ENCODE peak calls at places on chromosome 18, in four cellular contexts. One of them, this sample, is unnamed.

GRCh38 chr18:69109686-69110085 is 291.0 kb upstream of the DOK6 start:
- DNase-seq in HepG2: no peak
- DNase-seq in A549: no peak
- DNase-seq in IMR-90: peak
- DNase-seq in this sample: no peak

GRCh38 chr18:23661735-23662308 is 889 bp downstream of the ANKRD29 start:
- DNase-seq in IMR-90: no peak
- DNase-seq in A549: no peak
- DNase-seq in HepG2: no peak
- DNase-seq in this sample: no peak

GRCh38 chr18:25279133-25279532 is 72.8 kb downstream of the ZNF521 start:
- DNase-seq in A549: no peak
- DNase-seq in HepG2: no peak
- DNase-seq in IMR-90: peak
- DNase-seq in this sample: no peak

GRCh38 chr18:74870950-74871349 is 273.3 kb downstream of the ZNF407 start:
- DNase-seq in A549: no peak
- DNase-seq in IMR-90: no peak
- DNase-seq in HepG2: no peak
- DNase-seq in this sample: no peak

GRCh38 chr18:21745234-21745633 is 4.6 kb downstream of the MIB1 start:
- DNase-seq in HepG2: no peak
- DNase-seq in IMR-90: no peak
- DNase-seq in A549: no peak
- DNase-seq in this sample: no peak

GRCh38 chr18:67621025-67621713 is 104.6 kb upstream of the DSEL start:
- DNase-seq in IMR-90: no peak
- DNase-seq in A549: no peak
- DNase-seq in HepG2: no peak
- DNase-seq in this sample: no peak

GRCh38 chr18:62537946-62538345 is 15.1 kb downstream of the ZCCHC2 start:
- DNase-seq in HepG2: no peak
- DNase-seq in IMR-90: no peak
- DNase-seq in A549: no peak
- DNase-seq in this sample: no peak

GRCh38 chr18:39685303-39685902 is 2119.8 kb upstream of the CELF4 start:
- DNase-seq in A549: no peak
- DNase-seq in IMR-90: no peak
- DNase-seq in HepG2: peak
- DNase-seq in this sample: no peak

GRCh38 chr18:50812834-50813233 is 7.0 kb downstream of the MRO start:
- DNase-seq in IMR-90: no peak
- DNase-seq in A549: no peak
- DNase-seq in HepG2: no peak
- DNase-seq in this sample: no peak

GRCh38 chr18:78900938-78901909 is 78.4 kb upstream of the SALL3 start:
- DNase-seq in HepG2: no peak
- DNase-seq in A549: no peak
- DNase-seq in IMR-90: no peak
- DNase-seq in this sample: no peak

GRCh38 chr18:23210526-23210925 is 75.2 kb downstream of the CABLES1 start:
- DNase-seq in IMR-90: no peak
- DNase-seq in A549: no peak
- DNase-seq in HepG2: no peak
- DNase-seq in this sample: no peak

GRCh38 chr18:77092104-77093066 is 40.2 kb downstream of the MBP start:
- DNase-seq in A549: no peak
- DNase-seq in HepG2: no peak
- DNase-seq in IMR-90: no peak
- DNase-seq in this sample: no peak

GRCh38 chr18:74778191-74778847 is 180.6 kb downstream of the ZNF407 start:
- DNase-seq in HepG2: no peak
- DNase-seq in A549: no peak
- DNase-seq in IMR-90: peak
- DNase-seq in this sample: peak

GRCh38 chr18:63936156-63936931 is 12.8 kb upstream of the HMSD start:
- DNase-seq in A549: peak
- DNase-seq in HepG2: peak
- DNase-seq in IMR-90: peak
- DNase-seq in this sample: peak

GRCh38 chr18:63940008-63940407 is 9.1 kb upstream of the HMSD start:
- DNase-seq in A549: no peak
- DNase-seq in HepG2: no peak
- DNase-seq in IMR-90: no peak
- DNase-seq in this sample: no peak

GRCh38 chr18:63936932-63937393 is 12.1 kb upstream of the HMSD start:
- DNase-seq in HepG2: no peak
- DNase-seq in A549: no peak
- DNase-seq in IMR-90: no peak
- DNase-seq in this sample: no peak
- TF ChIP-seq POLR2A in HepG2: no peak
- TF ChIP-seq POLR2A in A549: no peak
- TF ChIP-seq POLR2A in IMR-90: no peak
- TF ChIP-seq POLR2A in this sample: no peak

GRCh38 chr18:73240899-73241298 is 373.1 kb upstream of the NETO1 start:
- DNase-seq in IMR-90: no peak
- DNase-seq in A549: no peak
- DNase-seq in HepG2: no peak
- DNase-seq in this sample: no peak
- TF ChIP-seq MAZ in IMR-90: no peak
- TF ChIP-seq MAZ in A549: no peak
- TF ChIP-seq MAZ in HepG2: no peak
- TF ChIP-seq MAZ in this sample: no peak

GRCh38 chr18:42644729-42645131 is 470.8 kb downstream of the RIT2 start:
- DNase-seq in A549: no peak
- DNase-seq in IMR-90: no peak
- DNase-seq in HepG2: no peak
- DNase-seq in this sample: no peak
- TF ChIP-seq POLR2A in A549: no peak
- TF ChIP-seq POLR2A in IMR-90: no peak
- TF ChIP-seq POLR2A in HepG2: no peak
- TF ChIP-seq POLR2A in this sample: no peak

GRCh38 chr18:48780151-48781001 is 170.4 kb downstream of the SMAD7 start:
- DNase-seq in A549: no peak
- DNase-seq in HepG2: no peak
- DNase-seq in IMR-90: peak
- DNase-seq in this sample: no peak
- TF ChIP-seq MAZ in A549: no peak
- TF ChIP-seq MAZ in HepG2: no peak
- TF ChIP-seq MAZ in IMR-90: no peak
- TF ChIP-seq MAZ in this sample: no peak

GRCh38 chr18:28805491-28805890 is 628.6 kb upstream of the CDH2 start:
- DNase-seq in HepG2: no peak
- DNase-seq in IMR-90: no peak
- DNase-seq in A549: no peak
- DNase-seq in this sample: no peak

GRCh38 chr18:28808373-28808772 is 631.4 kb upstream of the CDH2 start:
- DNase-seq in HepG2: no peak
- DNase-seq in A549: no peak
- DNase-seq in IMR-90: no peak
- DNase-seq in this sample: no peak

GRCh38 chr18:28801876-28802275 is 624.9 kb upstream of the CDH2 start:
- DNase-seq in HepG2: no peak
- DNase-seq in IMR-90: no peak
- DNase-seq in A549: no peak
- DNase-seq in this sample: no peak

GRCh38 chr18:28802546-28802945 is 625.6 kb upstream of the CDH2 start:
- DNase-seq in HepG2: no peak
- DNase-seq in A549: no peak
- DNase-seq in IMR-90: peak
- DNase-seq in this sample: no peak

DNA sequence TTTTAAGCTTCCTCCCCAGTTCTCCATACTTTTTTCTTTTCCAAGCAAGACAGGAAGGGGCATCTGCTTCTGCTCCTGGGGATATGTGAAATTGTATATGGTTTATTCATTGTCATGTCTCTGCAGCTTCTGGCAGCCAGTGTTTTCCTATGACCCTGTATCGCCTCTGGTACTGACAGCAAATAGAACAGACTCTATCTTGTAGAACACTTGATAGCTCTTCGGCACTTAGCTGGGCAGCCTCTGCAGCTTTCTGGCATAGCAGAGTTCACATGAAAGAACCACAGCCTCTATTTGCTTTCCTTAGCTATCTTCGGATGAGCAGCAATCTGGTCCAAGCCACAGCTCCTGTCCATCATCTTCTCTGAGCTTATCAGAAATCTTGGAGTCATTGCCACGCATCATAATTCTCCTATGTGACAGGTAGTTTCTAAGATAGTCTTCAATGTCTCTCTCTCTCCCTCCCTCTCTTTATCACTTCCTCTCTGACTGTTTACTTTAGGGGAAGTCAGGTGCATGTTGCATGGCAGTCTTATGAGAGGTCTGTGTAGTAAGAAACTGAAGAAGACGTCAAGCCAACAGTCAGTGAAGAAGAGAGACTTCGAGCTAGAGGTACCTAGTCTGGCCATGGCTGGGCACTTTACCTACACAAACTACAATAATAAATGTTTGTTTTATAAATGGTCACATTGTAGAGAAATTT is 627.7 kb upstream of the CDH2 start:
- DNase-seq in HepG2: no peak
- DNase-seq in IMR-90: no peak
- DNase-seq in A549: no peak
- DNase-seq in this sample: no peak
- TF ChIP-seq POLR2A in HepG2: no peak
- TF ChIP-seq POLR2A in IMR-90: no peak
- TF ChIP-seq POLR2A in A549: no peak
- TF ChIP-seq POLR2A in this sample: no peak

GRCh38 chr18:57210101-57210661 is 63.3 kb downstream of the BOD1L2 start:
- DNase-seq in A549: peak
- DNase-seq in IMR-90: peak
- DNase-seq in HepG2: peak
- DNase-seq in this sample: peak
- TF ChIP-seq MAZ in A549: no peak
- TF ChIP-seq MAZ in IMR-90: no peak
- TF ChIP-seq MAZ in HepG2: no peak
- TF ChIP-seq MAZ in this sample: no peak